ENCODE peak calls at places on chromosomes 12 and 14, in seven cellular contexts. I is HFF-Myc, T is thyroid gland, Z is NB4, V is fibroblast of the aortic adventitia, M is HFFc6, Y is brain microvascular endothelial cell. Q is an unnamed sample.

GRCh38 chr12:19048943-19049342 is 80.6 kb upstream of the PLEKHA5 start:
- DNase-seq in I (no peak), T (no peak), Z (no peak), V (no peak), M (no peak), Y (peak), Q (peak)

GRCh38 chr12:70559390-70559789 is 77.8 kb downstream of the PTPRB start:
- DNase-seq in I (no peak), T (no peak), Z (no peak), V (no peak), M (no peak), Y (no peak), Q (no peak)

GRCh38 chr14:64715628-64716412 is 11.6 kb downstream of the PLEKHG3 start:
- DNase-seq in I (no peak), T (peak), Z (peak), V (no peak), M (no peak), Y (no peak), Q (no peak)

GRCh38 chr12:76621582-76622024 is 62.0 kb upstream of the OSBPL8 start:
- DNase-seq in I (peak), T (peak), Z (peak), V (peak), M (peak), Y (peak), Q (peak)

GRCh38 chr14:102751088-102751487 is 26.2 kb upstream of the TRAF3 start:
- DNase-seq in I (no peak), T (no peak), Z (no peak), V (no peak), M (no peak), Y (no peak), Q (no peak)

GRCh38 chr12:100555722-100556121 is 17.8 kb upstream of the GAS2L3 start:
- DNase-seq in I (no peak), T (no peak), Z (no peak), V (peak), M (no peak), Y (no peak), Q (no peak)

GRCh38 chr12:4771960-4772566 is 51.9 kb downstream of the GALNT8 start:
- DNase-seq in I (no peak), T (no peak), Z (no peak), V (no peak), M (no peak), Y (no peak), Q (no peak)

GRCh38 chr12:101892794-101893193 is 15.4 kb downstream of the DRAM1 start:
- DNase-seq in I (no peak), T (no peak), Z (no peak), V (no peak), M (no peak), Y (no peak), Q (no peak)

GRCh38 chr12:94218244-94218643 is 69.9 kb downstream of the PLXNC1 start:
- DNase-seq in I (no peak), T (no peak), Z (no peak), V (no peak), M (no peak), Y (no peak), Q (no peak)

GRCh38 chr12:64390275-64390851 is at the start of gene C12orf56:
- DNase-seq in I (no peak), T (peak), Z (no peak), V (peak), M (no peak), Y (no peak), Q (no peak)

GRCh38 chr14:37088356-37088755 is 84.0 kb downstream of the SLC25A21 start:
- DNase-seq in I (no peak), T (no peak), Z (no peak), V (no peak), M (no peak), Y (no peak), Q (no peak)

GRCh38 chr14:76056128-76056527 is 70.6 kb downstream of the IFT43 start:
- DNase-seq in I (no peak), T (no peak), Z (peak), V (no peak), M (no peak), Y (peak), Q (no peak)

GRCh38 chr12:31363416-31363809 is 37.5 kb upstream of the SINHCAF start:
- DNase-seq in I (no peak), T (no peak), Z (peak), V (no peak), M (no peak), Y (no peak), Q (no peak)

GRCh38 chr12:58804749-58805148 is 115.6 kb downstream of the LRIG3 start:
- DNase-seq in I (no peak), T (no peak), Z (peak), V (no peak), M (no peak), Y (no peak), Q (no peak)

GRCh38 chr14:56555921-56556570 is 23.6 kb upstream of the TMEM260 start:
- DNase-seq in I (no peak), T (no peak), Z (peak), V (peak), M (no peak), Y (no peak), Q (peak)

GRCh38 chr12:58907326-58907855 is 12.9 kb downstream of the LRIG3 start:
- DNase-seq in I (no peak), T (no peak), Z (no peak), V (peak), M (no peak), Y (no peak), Q (no peak)

GRCh38 chr12:991350-992278 is 591 bp downstream of the ERC1 start:
- DNase-seq in I (no peak), T (no peak), Z (no peak), V (peak), M (no peak), Y (no peak), Q (no peak)

GRCh38 chr14:105498430-105499255 is 7.6 kb downstream of the TEDC1 start:
- DNase-seq in I (no peak), T (no peak), Z (peak), V (no peak), M (no peak), Y (no peak), Q (no peak)

GRCh38 chr12:53443955-53444354 is 2.4 kb downstream of the PRR13 start:
- DNase-seq in I (no peak), T (no peak), Z (no peak), V (no peak), M (no peak), Y (no peak), Q (no peak)

GRCh38 chr14:56903304-56904021 is 93.2 kb upstream of the OTX2 start:
- DNase-seq in I (no peak), T (no peak), Z (no peak), V (no peak), M (no peak), Y (no peak), Q (no peak)

GRCh38 chr14:66708262-66708661 is 200.3 kb downstream of the GPHN start:
- DNase-seq in I (no peak), T (no peak), Z (no peak), V (peak), M (no peak), Y (no peak), Q (no peak)

GRCh38 chr12:107894589-107894988 is 120.1 kb downstream of the ASCL4 start:
- DNase-seq in I (no peak), T (no peak), Z (no peak), V (peak), M (no peak), Y (peak), Q (no peak)

GRCh38 chr12:107895966-107896365 is 121.5 kb downstream of the ASCL4 start:
- DNase-seq in I (no peak), T (no peak), Z (no peak), V (no peak), M (no peak), Y (no peak), Q (no peak)

GRCh38 chr12:107891967-107892366 is 117.5 kb downstream of the ASCL4 start:
- DNase-seq in I (no peak), T (no peak), Z (peak), V (no peak), M (no peak), Y (no peak), Q (no peak)
- TF ChIP-seq CTCF in I (peak), T (no peak), Z (peak), V (no peak), M (peak), Y (peak), Q (peak)

GRCh38 chr12:71663561-71664410 is at the start of the genes THAP2 and ZFC3H1:
- DNase-seq in I (peak), T (peak), Z (peak), V (peak), M (peak), Y (peak), Q (peak)
- TF ChIP-seq CTCF in I (no peak), T (peak), Z (peak), V (peak), M (peak), Y (peak), Q (peak)

GRCh38 chr12:106900554-106900953 is 55.2 kb upstream of the TMEM263 start:
- DNase-seq in I (no peak), T (no peak), Z (no peak), V (no peak), M (no peak), Y (no peak), Q (no peak)
- TF ChIP-seq CTCF in I (no peak), T (no peak), Z (no peak), V (no peak), M (no peak), Y (no peak), Q (no peak)

GRCh38 chr12:57462307-57463253 is 3.0 kb downstream of the GLI1 start:
- DNase-seq in I (peak), T (peak), Z (peak), V (peak), M (peak), Y (peak), Q (peak)
- TF ChIP-seq CTCF in I (peak), T (peak), Z (peak), V (peak), M (peak), Y (peak), Q (peak)

GRCh38 chr12:43761535-43761934 is 2.8 kb downstream of the IRAK4 start:
- DNase-seq in I (no peak), T (no peak), Z (peak), V (no peak), M (no peak), Y (no peak), Q (no peak)

GRCh38 chr12:43760396-43760795 is 1.6 kb downstream of the IRAK4 start:
- DNase-seq in I (no peak), T (no peak), Z (no peak), V (no peak), M (no peak), Y (no peak), Q (no peak)

GRCh38 chr12:43762596-43762995 is 3.8 kb downstream of the IRAK4 start:
- DNase-seq in I (no peak), T (no peak), Z (no peak), V (no peak), M (no peak), Y (no peak), Q (no peak)

GRCh38 chr12:43758247-43758727 is 303 bp downstream of the PUS7L start:
- DNase-seq in I (no peak), T (peak), Z (peak), V (peak), M (no peak), Y (peak), Q (peak)

DNA sequence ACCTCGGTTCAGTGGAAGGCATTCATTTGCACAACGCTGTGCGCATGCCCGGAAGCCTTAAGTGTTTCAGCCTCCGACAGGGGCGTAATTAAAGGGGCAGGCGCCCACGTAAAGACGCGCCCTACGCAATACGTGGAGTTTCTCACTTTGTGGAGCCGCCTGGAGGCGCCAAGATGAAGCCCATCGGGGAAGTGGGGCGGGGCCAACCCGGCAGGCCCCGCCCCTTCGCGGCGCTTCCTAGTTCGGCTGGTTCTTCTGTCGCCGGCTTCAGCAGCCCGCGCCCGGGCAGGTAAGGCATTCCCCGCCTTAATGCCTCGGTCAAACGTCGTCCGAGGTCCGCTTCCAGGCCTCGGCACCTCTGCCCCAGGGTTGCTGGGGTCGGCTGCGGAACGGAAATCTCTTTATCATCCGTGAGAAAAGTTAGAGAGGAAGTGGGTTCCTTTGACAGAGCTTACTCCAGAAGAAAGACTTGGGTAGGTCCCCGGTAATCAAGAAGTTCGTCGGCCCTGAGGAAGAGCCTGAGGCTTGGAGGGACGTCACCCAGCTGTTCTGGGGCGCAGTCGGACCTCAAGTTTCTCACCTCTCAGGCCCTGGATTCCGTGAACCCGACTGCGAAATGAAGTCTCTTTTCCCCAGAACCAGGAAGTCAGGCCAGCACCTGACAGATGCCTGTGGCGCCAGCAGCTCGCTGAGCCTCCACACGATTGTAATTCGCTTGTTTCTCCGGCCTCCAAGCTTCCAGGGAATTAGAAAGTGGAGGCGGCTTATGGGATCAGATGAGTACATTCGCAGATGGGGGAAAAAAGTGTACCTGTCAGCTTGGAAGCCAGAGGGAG is at the start of the genes IRAK4 and PUS7L:
- DNase-seq in I (peak), T (peak), Z (peak), V (peak), M (peak), Y (peak), Q (peak)
- TF ChIP-seq CTCF in I (peak), T (peak), Z (peak), V (peak), M (peak), Y (peak), Q (peak)

DNA sequence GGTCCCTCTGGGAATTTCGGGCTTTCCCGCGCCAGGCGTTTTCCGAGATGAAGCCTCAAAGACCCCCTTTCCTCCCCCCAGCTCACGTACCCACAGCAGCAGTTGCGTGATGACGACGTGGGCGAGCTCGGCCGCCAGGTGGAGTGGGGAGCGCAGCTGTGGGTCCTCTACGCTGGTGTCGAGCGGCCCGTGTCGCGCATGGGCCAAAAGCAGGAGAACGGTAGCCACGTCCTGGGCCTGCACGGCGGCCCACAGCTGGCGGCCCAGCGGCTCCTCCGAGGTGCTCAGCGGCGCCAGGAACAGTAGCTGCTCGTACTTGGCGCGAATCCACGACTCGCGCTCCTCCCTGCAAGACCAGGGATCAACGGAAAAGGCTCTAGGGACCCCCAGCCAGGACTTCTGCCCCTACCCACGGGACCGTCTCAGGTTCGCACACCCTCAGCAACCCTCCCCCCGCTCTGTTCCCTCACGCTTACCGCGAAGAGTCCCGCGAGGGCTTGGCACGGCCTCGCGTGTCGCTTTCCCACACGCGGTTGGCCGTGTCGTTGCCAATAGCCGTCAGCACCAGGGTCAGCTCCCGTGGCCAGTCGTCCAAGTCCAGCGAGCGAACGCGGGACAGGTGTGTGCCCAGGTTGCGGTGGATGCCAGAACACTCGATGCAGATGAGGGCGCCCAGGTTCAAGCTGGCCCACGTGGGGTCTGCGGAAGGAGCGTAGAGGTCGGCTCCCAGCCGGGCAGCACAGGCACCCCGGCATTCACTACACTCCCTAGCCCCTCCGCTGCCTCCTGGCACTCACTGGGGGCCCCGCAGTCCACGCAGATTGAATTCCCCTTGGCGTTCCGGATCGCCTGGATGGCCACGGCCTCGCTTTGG is 11.4 kb downstream of the AGAP2 start:
- DNase-seq in I (no peak), T (peak), Z (no peak), V (no peak), M (peak), Y (no peak), Q (no peak)
- TF ChIP-seq CTCF in I (peak), T (peak), Z (no peak), V (peak), M (peak), Y (peak), Q (peak)

GRCh38 chr12:131375972-131376345 is 334.9 kb upstream of the SFSWAP start:
- DNase-seq in I (no peak), T (no peak), Z (no peak), V (no peak), M (no peak), Y (no peak), Q (no peak)
- TF ChIP-seq CTCF in I (no peak), T (no peak), Z (no peak), V (no peak), M (no peak), Y (no peak), Q (no peak)

DNA sequence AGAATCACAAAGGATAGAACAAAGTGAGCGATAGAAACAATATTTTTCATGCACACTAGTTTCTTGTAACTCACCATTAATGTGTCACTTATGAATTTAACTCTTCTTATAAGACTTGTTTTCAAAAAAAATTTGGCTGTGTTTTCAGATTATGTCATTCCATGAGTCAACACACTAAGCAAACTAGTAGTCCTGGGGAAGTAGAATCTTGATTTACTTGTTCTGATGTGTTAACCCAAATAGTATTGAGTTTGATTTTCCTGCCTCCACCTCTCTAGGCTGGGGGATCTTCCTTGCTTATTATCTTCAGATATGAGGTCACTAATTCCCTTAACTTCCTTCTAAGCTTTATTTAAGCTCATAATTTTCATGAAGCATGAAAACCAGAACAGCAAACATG is 151.0 kb upstream of the SEL1L start:
- DNase-seq in I (no peak), T (no peak), Z (no peak), V (no peak), M (no peak), Y (no peak), Q (no peak)
- TF ChIP-seq CTCF in I (no peak), T (no peak), Z (no peak), V (no peak), M (no peak), Y (no peak), Q (no peak)

GRCh38 chr14:61673305-61673704 is 22.0 kb upstream of the HIF1A start:
- DNase-seq in I (no peak), T (no peak), Z (no peak), V (no peak), M (no peak), Y (no peak), Q (no peak)

GRCh38 chr14:61671086-61671485 is 24.2 kb upstream of the HIF1A start:
- DNase-seq in I (no peak), T (no peak), Z (no peak), V (no peak), M (no peak), Y (no peak), Q (no peak)

GRCh38 chr14:61672796-61673195 is 22.5 kb upstream of the HIF1A start:
- DNase-seq in I (no peak), T (no peak), Z (no peak), V (no peak), M (no peak), Y (no peak), Q (no peak)

GRCh38 chr14:61668267-61668666 is 27.0 kb upstream of the HIF1A start:
- DNase-seq in I (no peak), T (no peak), Z (no peak), V (no peak), M (no peak), Y (no peak), Q (no peak)

DNA sequence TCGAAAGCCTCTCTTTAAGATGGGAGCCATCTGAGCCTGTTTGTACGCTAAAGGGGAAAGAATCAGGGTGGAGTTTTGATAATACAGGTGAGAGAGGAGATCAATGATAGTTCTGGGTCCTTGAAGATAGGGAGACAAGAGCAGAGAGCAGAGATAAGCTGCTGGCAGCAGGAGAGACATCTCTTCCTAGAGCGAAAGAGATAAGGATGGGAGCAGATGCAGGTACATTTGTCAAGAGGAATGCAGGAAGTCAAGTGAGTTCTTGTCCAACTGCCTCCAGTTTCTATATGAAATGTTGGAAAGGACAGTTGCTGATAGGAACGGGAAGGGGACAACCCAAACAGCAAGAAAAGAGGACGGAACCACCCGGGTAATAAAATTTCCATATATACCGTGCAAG is 24.7 kb upstream of the HIF1A start:
- DNase-seq in I (no peak), T (no peak), Z (no peak), V (no peak), M (no peak), Y (no peak), Q (no peak)
- TF ChIP-seq CTCF in I (no peak), T (no peak), Z (no peak), V (no peak), M (no peak), Y (no peak), Q (no peak)

GRCh38 chr14:34220311-34220710 is 241.7 kb downstream of the SPTSSA start:
- DNase-seq in I (no peak), T (no peak), Z (no peak), V (no peak), M (no peak), Y (no peak), Q (no peak)

GRCh38 chr14:34222122-34222521 is 239.9 kb downstream of the SPTSSA start:
- DNase-seq in I (no peak), T (no peak), Z (no peak), V (no peak), M (no peak), Y (no peak), Q (no peak)

GRCh38 chr14:34219661-34220060 is 242.4 kb downstream of the SPTSSA start:
- DNase-seq in I (no peak), T (no peak), Z (no peak), V (no peak), M (no peak), Y (no peak), Q (no peak)

GRCh38 chr14:34222867-34223266 is 239.2 kb downstream of the SPTSSA start:
- DNase-seq in I (no peak), T (no peak), Z (no peak), V (no peak), M (no peak), Y (no peak), Q (no peak)

GRCh38 chr14:34220921-34221320 is 241.1 kb downstream of the SPTSSA start:
- DNase-seq in I (no peak), T (no peak), Z (peak), V (no peak), M (no peak), Y (no peak), Q (no peak)
- TF ChIP-seq CTCF in I (no peak), T (no peak), Z (no peak), V (no peak), M (no peak), Y (no peak), Q (no peak)